ENCODE peak calls at places on chromosomes 5 and 9, in six cellular contexts. One of them, this sample, is unnamed. For H3K4me1, the result is how much of the 10 kb centered on the place peaks cover.

GRCh38 chr5:133333561-133334150 is 278.7 kb downstream of the FSTL4 start:
- DNase-seq in prostate gland: no peak
- DNase-seq in mesendoderm: no peak
- DNase-seq in gastrocnemius medialis: no peak
- DNase-seq in PC-3: no peak
- DNase-seq in adipocyte: no peak
- DNase-seq in this sample: no peak

GRCh38 chr5:103375356-103375755 is 116.8 kb downstream of the MACIR start:
- DNase-seq in prostate gland: no peak
- DNase-seq in mesendoderm: no peak
- DNase-seq in gastrocnemius medialis: no peak
- DNase-seq in PC-3: peak
- DNase-seq in adipocyte: peak
- DNase-seq in this sample: no peak

GRCh38 chr9:104608336-104608735 is 2.9 kb upstream of the OR13C2 start:
- DNase-seq in prostate gland: no peak
- DNase-seq in mesendoderm: peak
- DNase-seq in gastrocnemius medialis: no peak
- DNase-seq in PC-3: peak
- DNase-seq in adipocyte: peak
- DNase-seq in this sample: no peak

GRCh38 chr9:76200730-76201129 is 193.5 kb downstream of the RFK start:
- DNase-seq in prostate gland: no peak
- DNase-seq in mesendoderm: no peak
- DNase-seq in gastrocnemius medialis: no peak
- DNase-seq in PC-3: no peak
- DNase-seq in adipocyte: no peak
- DNase-seq in this sample: no peak

GRCh38 chr9:119157196-119157595 is 212.0 kb downstream of the BRINP1 start:
- DNase-seq in prostate gland: no peak
- DNase-seq in mesendoderm: no peak
- DNase-seq in gastrocnemius medialis: no peak
- DNase-seq in PC-3: no peak
- DNase-seq in adipocyte: no peak
- DNase-seq in this sample: no peak

GRCh38 chr9:99753436-99753835 is 68.2 kb upstream of the NR4A3 start:
- DNase-seq in prostate gland: no peak
- DNase-seq in mesendoderm: no peak
- DNase-seq in gastrocnemius medialis: no peak
- DNase-seq in PC-3: peak
- DNase-seq in adipocyte: no peak
- DNase-seq in this sample: no peak

GRCh38 chr5:80934751-80935150 is 25.4 kb upstream of the RASGRF2 start:
- DNase-seq in prostate gland: no peak
- DNase-seq in mesendoderm: peak
- DNase-seq in gastrocnemius medialis: no peak
- DNase-seq in PC-3: no peak
- DNase-seq in adipocyte: no peak
- DNase-seq in this sample: no peak

GRCh38 chr5:135826994-135827671 is 7.3 kb upstream of the SLC25A48 start:
- DNase-seq in prostate gland: no peak
- DNase-seq in mesendoderm: no peak
- DNase-seq in gastrocnemius medialis: no peak
- DNase-seq in PC-3: no peak
- DNase-seq in adipocyte: no peak
- DNase-seq in this sample: no peak

GRCh38 chr5:103674321-103674720 is 111.7 kb upstream of the NUDT12 start:
- DNase-seq in prostate gland: no peak
- DNase-seq in mesendoderm: no peak
- DNase-seq in gastrocnemius medialis: no peak
- DNase-seq in PC-3: no peak
- DNase-seq in adipocyte: peak
- DNase-seq in this sample: no peak

GRCh38 chr5:133754575-133755169 is 142.3 kb upstream of the FSTL4 start:
- DNase-seq in prostate gland: peak
- DNase-seq in mesendoderm: peak
- DNase-seq in gastrocnemius medialis: peak
- DNase-seq in PC-3: peak
- DNase-seq in adipocyte: peak
- DNase-seq in this sample: no peak

GRCh38 chr9:79896390-79896789 is 324.6 kb downstream of the TLE4 start:
- DNase-seq in prostate gland: no peak
- DNase-seq in mesendoderm: no peak
- DNase-seq in gastrocnemius medialis: no peak
- DNase-seq in PC-3: peak
- DNase-seq in adipocyte: peak
- DNase-seq in this sample: no peak

GRCh38 chr9:25678147-25678666 is at the start of gene TUSC1:
- DNase-seq in prostate gland: peak
- DNase-seq in mesendoderm: peak
- DNase-seq in gastrocnemius medialis: peak
- DNase-seq in PC-3: peak
- DNase-seq in adipocyte: peak
- DNase-seq in this sample: no peak

GRCh38 chr5:55820488-55820887 is 30.7 kb upstream of the IL31RA start:
- DNase-seq in prostate gland: no peak
- DNase-seq in mesendoderm: no peak
- DNase-seq in gastrocnemius medialis: no peak
- DNase-seq in PC-3: no peak
- DNase-seq in adipocyte: no peak
- DNase-seq in this sample: no peak

GRCh38 chr9:101443358-101443757 is 7.8 kb upstream of the ALDOB start:
- DNase-seq in prostate gland: no peak
- DNase-seq in mesendoderm: peak
- DNase-seq in gastrocnemius medialis: peak
- DNase-seq in PC-3: no peak
- DNase-seq in adipocyte: no peak
- DNase-seq in this sample: no peak

GRCh38 chr9:124770359-124771020 is 621 bp downstream of the NR6A1 start:
- DNase-seq in prostate gland: peak
- DNase-seq in mesendoderm: no peak
- DNase-seq in gastrocnemius medialis: no peak
- DNase-seq in PC-3: no peak
- DNase-seq in adipocyte: no peak
- DNase-seq in this sample: no peak

GRCh38 chr5:160548949-160549665 is 127.5 kb downstream of the PTTG1 start:
- DNase-seq in prostate gland: no peak
- DNase-seq in mesendoderm: no peak
- DNase-seq in gastrocnemius medialis: no peak
- DNase-seq in PC-3: no peak
- DNase-seq in adipocyte: no peak
- DNase-seq in this sample: no peak

GRCh38 chr5:158816306-158816705 is 283.4 kb downstream of the EBF1 start:
- DNase-seq in prostate gland: no peak
- DNase-seq in mesendoderm: no peak
- DNase-seq in gastrocnemius medialis: no peak
- DNase-seq in PC-3: no peak
- DNase-seq in adipocyte: no peak
- DNase-seq in this sample: no peak

GRCh38 chr9:113525208-113525607 is 61.7 kb downstream of the RGS3 start:
- DNase-seq in prostate gland: no peak
- DNase-seq in mesendoderm: no peak
- DNase-seq in gastrocnemius medialis: no peak
- DNase-seq in PC-3: no peak
- DNase-seq in adipocyte: no peak
- DNase-seq in this sample: no peak

GRCh38 chr5:43042626-43043399 is 2.7 kb upstream of the ANXA2R start:
- DNase-seq in prostate gland: peak
- DNase-seq in mesendoderm: peak
- DNase-seq in gastrocnemius medialis: peak
- DNase-seq in PC-3: peak
- DNase-seq in adipocyte: peak
- DNase-seq in this sample: peak

GRCh38 chr5:101687630-101688029 is 608.5 kb downstream of the SLCO4C1 start:
- DNase-seq in prostate gland: no peak
- DNase-seq in mesendoderm: no peak
- DNase-seq in gastrocnemius medialis: no peak
- DNase-seq in PC-3: peak
- DNase-seq in adipocyte: no peak
- DNase-seq in this sample: no peak

GRCh38 chr9:108885643-108886348 is 23.7 kb downstream of the ACTL7A start:
- DNase-seq in prostate gland: no peak
- DNase-seq in mesendoderm: peak
- DNase-seq in gastrocnemius medialis: no peak
- DNase-seq in PC-3: peak
- DNase-seq in adipocyte: peak
- DNase-seq in this sample: no peak

GRCh38 chr9:7075154-7075553 is 317.4 kb downstream of the KDM4C start:
- DNase-seq in prostate gland: no peak
- DNase-seq in mesendoderm: no peak
- DNase-seq in gastrocnemius medialis: no peak
- DNase-seq in PC-3: no peak
- DNase-seq in adipocyte: no peak
- DNase-seq in this sample: no peak

GRCh38 chr9:4290427-4290837 is 9.4 kb downstream of the GLIS3 start:
- DNase-seq in prostate gland: no peak
- DNase-seq in mesendoderm: no peak
- DNase-seq in gastrocnemius medialis: no peak
- DNase-seq in PC-3: no peak
- DNase-seq in adipocyte: peak
- DNase-seq in this sample: no peak

GRCh38 chr5:181036816-181037364 is 3.2 kb upstream of the BTNL9 start:
- DNase-seq in prostate gland: no peak
- DNase-seq in mesendoderm: no peak
- DNase-seq in gastrocnemius medialis: no peak
- DNase-seq in PC-3: no peak
- DNase-seq in adipocyte: no peak
- DNase-seq in this sample: no peak
- H3K4me1 ChIP-seq in prostate gland: under half
- H3K4me1 ChIP-seq in mesendoderm: under half
- H3K4me1 ChIP-seq in gastrocnemius medialis: under half
- H3K4me1 ChIP-seq in PC-3: under half
- H3K4me1 ChIP-seq in adipocyte: under half
- H3K4me1 ChIP-seq in this sample: under half

GRCh38 chr5:6634788-6635430 is 1.7 kb downstream of the SRD5A1 start:
- DNase-seq in prostate gland: no peak
- DNase-seq in mesendoderm: no peak
- DNase-seq in gastrocnemius medialis: no peak
- DNase-seq in PC-3: peak
- DNase-seq in adipocyte: no peak
- DNase-seq in this sample: no peak
- H3K4me1 ChIP-seq in prostate gland: under half
- H3K4me1 ChIP-seq in mesendoderm: under half
- H3K4me1 ChIP-seq in gastrocnemius medialis: under half
- H3K4me1 ChIP-seq in PC-3: under half
- H3K4me1 ChIP-seq in adipocyte: under half
- H3K4me1 ChIP-seq in this sample: under half

GRCh38 chr9:69173497-69173890 is 583 bp upstream of the TJP2 start:
- DNase-seq in prostate gland: no peak
- DNase-seq in mesendoderm: no peak
- DNase-seq in gastrocnemius medialis: no peak
- DNase-seq in PC-3: no peak
- DNase-seq in adipocyte: no peak
- DNase-seq in this sample: no peak

GRCh38 chr9:69175488-69175872 is 1.4 kb downstream of the TJP2 start:
- DNase-seq in prostate gland: no peak
- DNase-seq in mesendoderm: no peak
- DNase-seq in gastrocnemius medialis: no peak
- DNase-seq in PC-3: no peak
- DNase-seq in adipocyte: peak
- DNase-seq in this sample: no peak

GRCh38 chr9:69172895-69173294 is 1.2 kb upstream of the TJP2 start:
- DNase-seq in prostate gland: no peak
- DNase-seq in mesendoderm: no peak
- DNase-seq in gastrocnemius medialis: no peak
- DNase-seq in PC-3: no peak
- DNase-seq in adipocyte: no peak
- DNase-seq in this sample: no peak

GRCh38 chr9:69174645-69175487 is 789 bp downstream of the TJP2 start:
- DNase-seq in prostate gland: no peak
- DNase-seq in mesendoderm: peak
- DNase-seq in gastrocnemius medialis: peak
- DNase-seq in PC-3: peak
- DNase-seq in adipocyte: peak
- DNase-seq in this sample: peak

DNA sequence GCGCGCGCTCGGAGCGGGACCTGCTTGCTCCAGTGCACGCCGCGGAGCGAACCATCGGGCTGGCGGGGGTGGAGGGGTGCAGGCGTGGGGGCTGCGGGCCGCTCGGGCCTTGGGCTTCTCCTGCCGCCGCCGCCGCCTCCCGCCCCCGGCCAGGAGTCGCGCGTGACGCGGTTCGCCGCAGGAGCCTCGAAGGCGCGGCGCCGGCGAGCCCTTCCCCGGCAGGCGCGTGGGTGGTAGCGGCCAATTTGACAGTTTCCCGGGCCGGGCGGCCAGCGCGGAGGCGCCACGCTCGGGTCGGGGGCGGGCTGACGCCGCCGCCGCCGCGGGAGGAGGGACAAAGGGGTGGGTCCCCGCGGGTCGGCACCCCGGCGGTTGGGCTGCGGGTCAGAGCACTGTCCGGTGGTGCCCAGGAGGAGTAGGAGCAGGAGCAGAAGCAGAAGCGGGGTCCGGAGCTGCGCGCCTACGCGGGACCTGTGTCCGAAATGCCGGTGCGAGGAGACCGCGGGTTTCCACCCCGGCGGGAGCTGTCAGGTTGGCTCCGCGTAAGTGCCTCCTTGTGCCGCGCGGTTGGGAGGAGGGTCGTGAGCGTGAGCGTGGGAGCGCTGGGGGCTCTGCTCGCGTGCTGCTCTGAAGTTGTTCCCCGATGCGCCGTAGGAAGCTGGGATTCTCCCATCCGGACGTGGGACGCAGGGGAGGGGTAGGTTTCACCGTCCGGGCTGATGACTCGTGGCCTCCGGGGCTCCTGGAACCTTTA is at the start of gene TJP2:
- DNase-seq in prostate gland: peak
- DNase-seq in mesendoderm: peak
- DNase-seq in gastrocnemius medialis: peak
- DNase-seq in PC-3: no peak
- DNase-seq in adipocyte: peak
- DNase-seq in this sample: peak
- H3K4me1 ChIP-seq in prostate gland: under half
- H3K4me1 ChIP-seq in mesendoderm: under half
- H3K4me1 ChIP-seq in gastrocnemius medialis: under half
- H3K4me1 ChIP-seq in PC-3: half or more
- H3K4me1 ChIP-seq in adipocyte: under half
- H3K4me1 ChIP-seq in this sample: under half

GRCh38 chr5:14419686-14420085 is 161.9 kb upstream of the OTULINL start:
- DNase-seq in prostate gland: no peak
- DNase-seq in mesendoderm: no peak
- DNase-seq in gastrocnemius medialis: no peak
- DNase-seq in PC-3: no peak
- DNase-seq in adipocyte: no peak
- DNase-seq in this sample: no peak

GRCh38 chr5:14417232-14417730 is 164.3 kb upstream of the OTULINL start:
- DNase-seq in prostate gland: no peak
- DNase-seq in mesendoderm: peak
- DNase-seq in gastrocnemius medialis: no peak
- DNase-seq in PC-3: no peak
- DNase-seq in adipocyte: peak
- DNase-seq in this sample: no peak

GRCh38 chr5:14421851-14422250 is 159.7 kb upstream of the OTULINL start:
- DNase-seq in prostate gland: no peak
- DNase-seq in mesendoderm: no peak
- DNase-seq in gastrocnemius medialis: no peak
- DNase-seq in PC-3: no peak
- DNase-seq in adipocyte: no peak
- DNase-seq in this sample: no peak

GRCh38 chr5:14417792-14418765 is 163.5 kb upstream of the OTULINL start:
- DNase-seq in prostate gland: no peak
- DNase-seq in mesendoderm: peak
- DNase-seq in gastrocnemius medialis: no peak
- DNase-seq in PC-3: no peak
- DNase-seq in adipocyte: peak
- DNase-seq in this sample: no peak

GRCh38 chr5:14420136-14420808 is 161.3 kb upstream of the OTULINL start:
- DNase-seq in prostate gland: no peak
- DNase-seq in mesendoderm: no peak
- DNase-seq in gastrocnemius medialis: no peak
- DNase-seq in PC-3: no peak
- DNase-seq in adipocyte: peak
- DNase-seq in this sample: no peak
- H3K4me1 ChIP-seq in prostate gland: under half
- H3K4me1 ChIP-seq in mesendoderm: under half
- H3K4me1 ChIP-seq in gastrocnemius medialis: under half
- H3K4me1 ChIP-seq in PC-3: under half
- H3K4me1 ChIP-seq in adipocyte: under half
- H3K4me1 ChIP-seq in this sample: under half

This sample was measured in effector memory CD4-positive, alpha-beta T cell.